ENCODE peak calls at places on chromosome 17, in seven cellular contexts. B is fibroblast of the aortic adventitia; E is amniotic stem cell; W is NCI-H2081; R is activated naive CD4-positive, alpha-beta T cell treated with Interleukin-2 at 50 U/mL for 16 hours; Z is PC-3; K is left cardiac atrium. S is an unnamed sample.

GRCh38 chr17:3880983-3881382 is 11.9 kb downstream of the CAMKK1 start:
- DNase-seq in Z (no peak), R (no peak), E (no peak), K (no peak), W (no peak), B (no peak), S (no peak)

GRCh38 chr17:4165301-4166010 is 22.5 kb downstream of the CYB5D2 start:
- DNase-seq in B (no peak), W (no peak), E (no peak), Z (no peak), K (peak), R (no peak), S (no peak)

GRCh38 chr17:82007495-82008257 is 15.0 kb downstream of the CENPX start:
- DNase-seq in K (no peak), B (no peak), Z (no peak), W (no peak), E (no peak), R (no peak), S (no peak)

GRCh38 chr17:67245694-67246397 is 850 bp upstream of the HELZ start:
- DNase-seq in W (no peak), R (peak), Z (peak), B (no peak), K (no peak), E (no peak), S (peak)

GRCh38 chr17:80281516-80281915 is 20.9 kb downstream of the RNF213 start:
- DNase-seq in B (no peak), W (no peak), Z (no peak), R (no peak), K (no peak), E (no peak), S (no peak)

GRCh38 chr17:17303010-17303846 is at the start of gene NT5M:
- DNase-seq in K (peak), E (peak), B (peak), Z (peak), W (peak), R (peak), S (peak)

GRCh38 chr17:15920758-15921239 is 24.1 kb upstream of the ADORA2B start:
- DNase-seq in E (no peak), R (no peak), W (no peak), Z (peak), K (peak), B (peak), S (no peak)

GRCh38 chr17:31374083-31374447 is 17.4 kb upstream of the RAB11FIP4 start:
- DNase-seq in R (no peak), K (no peak), Z (no peak), W (no peak), E (no peak), B (no peak), S (no peak)

GRCh38 chr17:51319186-51319585 is 58.8 kb downstream of the UTP18 start:
- DNase-seq in B (no peak), K (no peak), E (no peak), R (no peak), W (no peak), Z (no peak), S (no peak)

GRCh38 chr17:74369221-74369620 is 1.9 kb downstream of the GPR142 start:
- DNase-seq in R (peak), E (no peak), B (no peak), W (no peak), K (peak), Z (no peak), S (peak)

GRCh38 chr17:67080804-67081203 is 36.5 kb downstream of the CACNG1 start:
- DNase-seq in E (no peak), R (no peak), W (no peak), K (no peak), Z (no peak), B (no peak), S (no peak)

GRCh38 chr17:64683791-64684190 is 21.7 kb upstream of the SMURF2 start:
- DNase-seq in Z (peak), E (no peak), R (no peak), W (no peak), K (no peak), B (peak), S (no peak)

GRCh38 chr17:31595076-31595475 is 203.6 kb downstream of the RAB11FIP4 start:
- DNase-seq in K (no peak), Z (peak), E (no peak), R (no peak), B (peak), W (no peak), S (no peak)

GRCh38 chr17:57607553-57608120 is 137.5 kb downstream of the CCDC182 start:
- DNase-seq in B (no peak), E (no peak), W (no peak), R (no peak), K (no peak), Z (peak), S (no peak)

S was measured in T-helper 2 cell treated with Interferon-gamma antibody and Interleukin-4, amounts not matched to agents 5 μg/mL and 100 μg/mL, for 36 hours.